ENCODE peak calls at places on chromosomes 13 and 19, in four cellular contexts. I, T, K and W are unnamed samples. For H3K9me3 and H3K4me1, the result is how much of the 10 kb centered on the place peaks cover.

GRCh38 chr19:34506026-34506370 is 24.4 kb downstream of the WTIP start:
- DNase-seq in I (no peak), K (no peak), T (no peak), W (no peak)

GRCh38 chr19:13002389-13002898 is 7.2 kb downstream of the NFIX start:
- DNase-seq in K (no peak), I (no peak), T (no peak), W (no peak)

GRCh38 chr13:42146359-42146758 is 97.9 kb downstream of the DGKH start:
- DNase-seq in T (no peak), I (no peak), K (no peak), W (no peak)

GRCh38 chr19:4103073-4103418 is 20.9 kb downstream of the MAP2K2 start:
- DNase-seq in K (no peak), T (no peak), I (peak), W (no peak)

GRCh38 chr19:38059897-38060296 is 152.9 kb downstream of the SIPA1L3 start:
- DNase-seq in T (no peak), I (no peak), K (no peak), W (no peak)

GRCh38 chr19:16470541-16470910 is 1.2 kb downstream of the EPS15L1 start:
- DNase-seq in K (no peak), I (peak), T (no peak), W (peak)

GRCh38 chr19:55156202-55157063 is 1.1 kb downstream of the TNNI3 start:
- DNase-seq in K (no peak), I (no peak), T (peak), W (peak)

GRCh38 chr13:53058077-53058660 is 29.6 kb downstream of the OLFM4 start:
- DNase-seq in T (no peak), I (no peak), K (no peak), W (no peak)

GRCh38 chr13:26280295-26280694 is 26.4 kb downstream of the CDK8 start:
- DNase-seq in K (no peak), T (no peak), I (peak), W (no peak)

GRCh38 chr13:30307194-30307965 is at the start of gene KATNAL1:
- DNase-seq in I (peak), T (peak), K (peak), W (peak)

GRCh38 chr13:114024603-114025431 is 50.9 kb upstream of the C13orf46 start:
- DNase-seq in I (no peak), K (no peak), T (no peak), W (no peak)

GRCh38 chr13:23723463-23723862 is 153.3 kb downstream of the TNFRSF19 start:
- DNase-seq in I (peak), T (no peak), K (no peak), W (no peak)

GRCh38 chr19:10760268-10760944 is 42.5 kb downstream of the DNM2 start:
- DNase-seq in I (peak), T (peak), K (no peak), W (no peak)

GRCh38 chr13:45950343-45950995 is 98.9 kb upstream of the SIAH3 start:
- DNase-seq in K (no peak), I (no peak), T (no peak), W (no peak)

GRCh38 chr19:38281820-38282566 is 17.6 kb downstream of the SPINT2 start:
- DNase-seq in I (no peak), T (no peak), K (no peak), W (no peak)

GRCh38 chr19:45506991-45507863 is at the start of gene VASP:
- DNase-seq in T (peak), I (peak), K (peak), W (peak)

GRCh38 chr19:17052439-17052838 is 22.8 kb downstream of the HAUS8 start:
- DNase-seq in K (peak), T (no peak), I (peak), W (peak)

GRCh38 chr19:29479941-29480340 is 45.9 kb upstream of the VSTM2B start:
- DNase-seq in I (no peak), K (no peak), T (no peak), W (no peak)

DNA sequence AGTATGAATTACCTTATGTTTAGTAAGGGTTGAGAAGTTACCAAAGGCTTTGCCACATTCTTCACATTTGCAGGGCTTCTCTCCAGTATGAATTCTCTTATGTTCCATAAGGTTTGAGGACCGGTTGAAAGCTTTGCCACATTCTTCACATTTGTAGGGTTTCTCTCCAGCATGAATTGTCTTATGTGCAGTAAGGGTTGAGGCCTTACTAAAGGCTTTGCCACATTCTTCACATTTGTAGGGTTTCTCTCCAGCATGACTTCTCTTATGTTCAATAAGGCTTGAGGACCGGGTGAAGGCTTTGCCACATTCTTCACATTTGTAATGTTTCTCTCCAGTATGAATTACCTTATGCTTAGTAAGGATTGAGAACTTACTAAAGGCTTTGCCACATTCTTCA is 26.7 kb downstream of the ZNF728 start:
- DNase-seq in I (no peak), T (no peak), K (no peak), W (no peak)
- H3K9me3 ChIP-seq in I (half or more), T (under half), K (half or more), W (under half)

GRCh38 chr19:15197275-15198005 is 3.4 kb downstream of the NOTCH3 start:
- DNase-seq in I (no peak), K (no peak), T (no peak), W (no peak)

GRCh38 chr19:15195987-15196682 is 4.7 kb downstream of the NOTCH3 start:
- DNase-seq in I (no peak), K (no peak), T (no peak), W (no peak)

GRCh38 chr19:15196683-15197005 is 4.2 kb downstream of the NOTCH3 start:
- DNase-seq in T (no peak), K (no peak), I (no peak), W (no peak)

GRCh38 chr19:15199219-15199651 is 1.6 kb downstream of the NOTCH3 start:
- DNase-seq in T (no peak), K (no peak), I (no peak), W (no peak)

DNA sequence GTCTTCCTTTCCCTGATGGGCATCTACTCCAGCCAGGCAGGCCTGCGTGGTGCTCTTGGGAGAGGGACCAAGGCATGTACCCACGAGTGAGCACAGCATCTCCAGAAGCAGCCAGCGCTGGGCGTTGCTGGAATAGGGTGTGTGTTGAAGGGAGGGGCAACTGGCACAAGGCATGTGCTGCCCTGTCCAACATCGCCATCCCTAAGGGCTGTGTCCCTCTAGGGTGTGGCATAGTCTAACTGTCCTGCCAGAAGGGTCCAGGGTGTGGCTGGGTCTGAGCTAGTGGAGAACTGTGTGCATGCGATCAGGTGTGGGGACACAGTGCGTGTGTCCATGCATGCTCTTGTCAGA is 2.8 kb downstream of the NOTCH3 start:
- DNase-seq in K (peak), I (no peak), T (no peak), W (no peak)
- H3K4me1 ChIP-seq in K (half or more), I (under half), T (under half), W (under half)

GRCh38 chr19:44066305-44066704 is 5.7 kb upstream of the ZNF284 start:
- DNase-seq in I (no peak), K (no peak), T (no peak), W (no peak)
- H3K9me3 ChIP-seq in I (under half), K (half or more), T (under half), W (under half)

GRCh38 chr13:110268061-110268460 is 38.9 kb downstream of the COL4A1 start:
- DNase-seq in T (no peak), I (no peak), K (no peak), W (no peak)
- H3K4me1 ChIP-seq in T (under half), I (under half), K (half or more), W (under half)

GRCh38 chr19:57905258-57905657 is 11.1 kb downstream of the ZNF417 start:
- DNase-seq in K (no peak), T (no peak), I (no peak), W (no peak)
- H3K9me3 ChIP-seq in K (half or more), T (under half), I (under half), W (under half)

GRCh38 chr19:19098703-19099632 is 35.2 kb downstream of the SLC25A42 start:
- DNase-seq in T (no peak), I (peak), K (no peak), W (no peak)

GRCh38 chr19:19096641-19097627 is 33.1 kb downstream of the SLC25A42 start:
- DNase-seq in K (no peak), I (no peak), T (no peak), W (no peak)

GRCh38 chr19:19101540-19101939 is 36.7 kb downstream of the TMEM161A start:
- DNase-seq in I (no peak), T (no peak), K (no peak), W (no peak)

GRCh38 chr19:19095691-19096090 is 31.9 kb downstream of the SLC25A42 start:
- DNase-seq in K (no peak), T (no peak), I (no peak), W (no peak)

GRCh38 chr19:19098084-19098702 is 34.4 kb downstream of the SLC25A42 start:
- DNase-seq in T (no peak), K (no peak), I (no peak), W (no peak)
- H3K4me1 ChIP-seq in T (under half), K (under half), I (under half), W (under half)